ENCODE peak calls at places on chromosomes 3 and 15, in four cellular contexts. Z is H1, P is neuronal stem cell, D is IMR-90. N is an unnamed sample.

GRCh38 chr3:195041871-195042740 is 228.9 kb downstream of the XXYLT1 start:
- DNase-seq in Z (peak; percentile 49), P (no peak), D (no peak), N (no peak)

GRCh38 chr15:52068004-52068403 is 44.6 kb downstream of the BCL2L10 start:
- DNase-seq in Z (no peak), P (no peak), D (peak; percentile 52), N (peak; percentile 34)

GRCh38 chr15:57595011-57595866 is 3.5 kb downstream of the MYZAP start:
- DNase-seq in Z (no peak), P (no peak), D (no peak), N (no peak)

GRCh38 chr3:64291345-64291744 is 66.1 kb upstream of the PRICKLE2 start:
- DNase-seq in Z (no peak), P (no peak), D (peak; percentile 93), N (peak; percentile 92)

GRCh38 chr3:143209715-143210059 is 90.1 kb downstream of the CHST2 start:
- DNase-seq in Z (no peak), P (no peak), D (no peak), N (no peak)

GRCh38 chr3:33900809-33901505 is 102.5 kb downstream of the PDCD6IP start:
- DNase-seq in Z (no peak), P (no peak), D (no peak), N (peak; percentile 74)

GRCh38 chr3:30625541-30626438 is 19.4 kb downstream of the TGFBR2 start:
- DNase-seq in Z (no peak), P (no peak), D (peak; percentile 88), N (peak; percentile 83)

GRCh38 chr15:69657626-69658025 is 205.0 kb downstream of the RPLP1 start:
- DNase-seq in Z (peak; percentile 8), P (no peak), D (no peak), N (no peak)

GRCh38 chr3:171420667-171421066 is 39.5 kb downstream of the TNIK start:
- DNase-seq in Z (no peak), P (no peak), D (peak; percentile 26), N (peak; percentile 31)

GRCh38 chr15:31353931-31354330 is 27.3 kb downstream of the KLF13 start:
- DNase-seq in Z (no peak), P (no peak), D (no peak), N (peak; percentile 27)

GRCh38 chr15:89451846-89452245 is 44.5 kb downstream of the RHCG start:
- DNase-seq in Z (no peak), P (no peak), D (no peak), N (no peak)

DNA sequence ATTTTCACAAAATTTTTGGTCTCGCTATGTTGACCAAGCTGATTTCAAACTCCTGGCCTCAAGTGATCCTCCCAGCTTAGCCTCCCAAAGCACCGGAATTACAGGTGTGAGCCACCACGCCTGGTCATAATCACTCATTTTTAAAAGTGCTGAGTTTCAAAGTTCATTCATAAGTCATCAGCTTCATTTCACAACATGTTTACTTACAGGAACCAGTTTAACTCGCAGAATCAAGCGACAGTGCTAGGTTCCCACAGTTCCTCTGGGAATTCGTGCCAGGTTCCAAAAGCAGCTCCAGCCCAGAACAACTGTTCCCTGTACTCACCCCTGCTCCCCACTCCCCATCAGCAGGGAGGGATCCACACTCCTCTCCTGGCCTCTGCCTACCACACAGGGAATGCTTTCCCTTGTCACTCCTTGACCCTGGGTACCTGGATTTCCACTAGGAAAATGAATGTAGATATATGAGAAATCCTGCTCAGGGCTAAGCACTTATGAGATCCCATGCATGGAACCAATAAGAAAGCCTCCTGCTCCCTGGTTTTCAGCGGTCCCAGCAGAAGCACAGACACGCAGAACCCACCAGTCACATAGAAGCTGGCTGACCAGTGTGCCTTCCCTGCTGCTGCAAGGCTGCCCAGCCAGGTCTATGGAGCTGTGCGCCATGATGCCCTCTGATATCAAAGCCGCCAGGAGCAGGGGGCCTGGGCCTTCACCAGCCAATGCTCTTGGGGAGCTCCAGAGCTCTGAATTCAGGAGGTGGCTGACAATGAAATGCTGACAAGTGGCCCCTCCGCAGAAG is 72.3 kb downstream of the ITGB5 start:
- DNase-seq in Z (no peak), P (no peak), D (peak; percentile 22), N (no peak)
- H3K4me1 ChIP-seq in Z (no peaks in the 10 kb centered on the region), P (peaks cover 7% of the 10 kb centered on the region), D (peaks cover 30% of the 10 kb centered on the region), N (peaks cover 17% of the 10 kb centered on the region)

GRCh38 chr3:155790272-155790918 is 15.7 kb downstream of the C3orf33 start:
- DNase-seq in Z (no peak), P (no peak), D (no peak), N (no peak)
- H3K14ac ChIP-seq in Z (no peak overlapping the region), P (no peak overlapping the region), D (no peak overlapping the region), N (no peak overlapping the region)

GRCh38 chr15:75656813-75657212 is 9.1 kb downstream of the SNX33 start:
- DNase-seq in Z (no peak), P (no peak), D (no peak), N (no peak)

GRCh38 chr15:75661779-75662140 is 14.0 kb downstream of the SNX33 start:
- DNase-seq in Z (no peak), P (no peak), D (no peak), N (no peak)

GRCh38 chr15:75661041-75661778 is 13.5 kb downstream of the SNX33 start:
- DNase-seq in Z (peak; percentile 64), P (no peak), D (peak; percentile 91), N (peak; percentile 96)

GRCh38 chr15:75659928-75660645 is 12.4 kb downstream of the SNX33 start:
- DNase-seq in Z (no peak), P (no peak), D (no peak), N (no peak)

DNA sequence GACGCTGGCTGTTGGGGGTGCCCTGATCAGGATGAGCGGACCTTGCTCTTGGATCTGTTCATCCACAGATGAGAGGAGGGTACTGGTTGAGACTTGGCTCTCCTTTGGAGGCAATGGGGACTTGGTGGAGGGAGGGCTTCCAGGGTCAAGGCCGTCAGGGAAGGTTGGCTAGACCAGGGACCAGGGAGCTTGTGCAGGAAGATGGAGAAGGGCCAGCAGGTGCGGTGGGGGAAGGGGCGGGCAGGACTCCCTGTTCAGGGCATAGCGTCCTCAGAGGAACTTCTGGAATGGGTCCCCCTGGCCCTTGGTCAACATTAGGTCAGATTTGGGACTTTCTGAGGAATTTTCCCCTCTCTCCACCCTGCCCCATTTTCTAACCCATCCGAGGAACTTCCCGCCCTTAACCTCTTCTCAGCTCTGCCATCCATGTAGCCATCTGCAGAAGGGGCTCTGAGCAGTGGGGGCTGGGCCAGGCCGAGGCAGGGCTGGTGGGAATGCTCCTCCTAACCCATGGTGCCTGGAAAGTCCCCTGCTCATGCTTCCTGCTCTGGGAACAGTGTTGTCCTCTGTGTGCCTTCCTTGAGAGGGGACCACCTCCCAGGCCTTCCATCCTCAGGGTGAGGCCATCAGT is 11.5 kb downstream of the SNX33 start:
- DNase-seq in Z (no peak), P (no peak), D (no peak), N (no peak)
- H3K4me1 ChIP-seq in Z (peaks cover 3% of the 10 kb centered on the region), P (no peaks in the 10 kb centered on the region), D (peaks cover 24% of the 10 kb centered on the region), N (peaks cover 40% of the 10 kb centered on the region)

DNA sequence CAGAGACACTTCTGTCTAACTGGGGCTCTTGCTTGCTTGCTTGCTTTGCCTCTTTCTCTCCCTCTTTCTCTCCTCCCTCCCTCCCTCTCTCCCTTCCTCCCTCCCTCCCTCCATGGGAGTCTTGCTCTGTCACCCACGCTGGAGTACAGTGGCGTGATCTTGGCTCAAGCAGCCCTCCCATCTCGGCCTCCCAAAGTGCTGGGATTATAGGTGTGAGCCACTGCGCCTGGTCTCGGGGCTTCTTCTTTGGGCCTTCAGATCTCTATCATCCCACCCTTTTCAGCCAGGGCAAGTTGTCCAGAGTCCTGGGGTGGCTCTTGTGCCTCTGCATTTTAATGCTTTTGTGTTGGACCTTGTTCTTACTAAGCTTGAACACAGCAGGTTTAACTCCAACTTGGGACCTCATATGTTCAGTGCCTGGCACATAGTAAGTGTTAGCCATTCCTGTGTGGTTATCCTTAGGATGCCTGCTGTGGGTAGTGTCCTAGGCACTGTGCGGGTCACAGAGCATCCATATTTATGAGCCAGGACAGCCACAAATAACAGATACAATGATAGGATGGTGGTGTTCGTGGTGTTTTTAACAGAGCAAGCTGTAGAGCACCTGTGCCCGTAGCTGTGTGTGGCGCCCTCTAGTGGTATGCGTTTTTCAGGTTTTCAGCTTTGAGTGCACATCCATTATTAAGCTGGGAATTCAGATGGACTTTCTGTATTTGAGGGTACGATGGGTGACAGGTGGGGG is 75.1 kb downstream of the CCK start:
- DNase-seq in Z (peak; percentile 89), P (peak; percentile 72), D (peak; percentile 52), N (peak; percentile 63)
- H3K14ac ChIP-seq in Z (no peak overlapping the region), P (no peak overlapping the region), D (no peak overlapping the region), N (no peak overlapping the region)

GRCh38 chr15:85008474-85009260 is 27.0 kb downstream of the PDE8A start:
- DNase-seq in Z (no peak), P (no peak), D (no peak), N (no peak)

GRCh38 chr15:85009435-85009834 is 27.8 kb downstream of the PDE8A start:
- DNase-seq in Z (no peak), P (no peak), D (no peak), N (peak; percentile 40)

GRCh38 chr15:85006201-85006600 is 24.5 kb downstream of the PDE8A start:
- DNase-seq in Z (no peak), P (no peak), D (no peak), N (no peak)

GRCh38 chr15:85006655-85007054 is 25.0 kb downstream of the PDE8A start:
- DNase-seq in Z (no peak), P (no peak), D (no peak), N (no peak)

GRCh38 chr15:85007741-85008140 is 26.1 kb downstream of the PDE8A start:
- DNase-seq in Z (no peak), P (no peak), D (no peak), N (no peak)
- H3K4me1 ChIP-seq in Z (no peaks in the 10 kb centered on the region), P (peaks cover 6% of the 10 kb centered on the region), D (peaks cover 21% of the 10 kb centered on the region), N (peaks cover 4% of the 10 kb centered on the region)

GRCh38 chr3:134084230-134084950 is 54.7 kb upstream of the SLCO2A1 start:
- DNase-seq in Z (peak; percentile 10), P (no peak), D (no peak), N (no peak)

GRCh38 chr3:134083626-134084229 is 54.0 kb upstream of the SLCO2A1 start:
- DNase-seq in Z (peak; percentile 20), P (no peak), D (no peak), N (no peak)

GRCh38 chr3:134087046-134087974 is 57.6 kb upstream of the SLCO2A1 start:
- DNase-seq in Z (no peak), P (no peak), D (peak; percentile 55), N (no peak)

GRCh38 chr3:134086616-134087015 is 56.9 kb upstream of the SLCO2A1 start:
- DNase-seq in Z (peak; percentile 16), P (no peak), D (no peak), N (no peak)

GRCh38 chr3:134085034-134085775 is 55.5 kb upstream of the SLCO2A1 start:
- DNase-seq in Z (peak; percentile 31), P (no peak), D (peak; percentile 43), N (no peak)
- H3K14ac ChIP-seq in Z (no peak overlapping the region), P (no peak overlapping the region), D (no peak overlapping the region), N (peak overlapping the region; percentile 35)

DNA sequence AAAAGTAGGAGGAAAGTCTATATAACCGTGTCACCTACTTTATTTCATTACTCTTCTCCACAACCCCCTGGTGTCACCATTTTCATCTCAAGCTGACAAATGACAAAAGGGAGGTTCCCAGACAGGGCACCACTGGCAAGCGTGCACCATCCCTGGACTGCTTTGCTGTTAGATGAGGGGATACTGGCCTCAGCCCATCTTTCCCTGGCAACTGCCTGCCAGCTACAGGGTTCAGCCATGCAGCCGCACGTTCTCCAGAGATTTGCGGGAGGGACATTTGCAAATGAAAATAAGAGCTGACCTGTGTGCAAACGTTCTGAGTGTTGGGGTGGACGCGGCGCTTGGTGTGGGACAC is 660 bp downstream of the UROC1 start:
- DNase-seq in Z (no peak), P (no peak), D (no peak), N (no peak)
- H3K4me1 ChIP-seq in Z (no peaks in the 10 kb centered on the region), P (peaks cover 4% of the 10 kb centered on the region), D (no peaks in the 10 kb centered on the region), N (peaks cover 2% of the 10 kb centered on the region)

GRCh38 chr3:123624302-123624701 is 39.4 kb upstream of the HACD2 start:
- DNase-seq in Z (no peak), P (no peak), D (no peak), N (no peak)
- H3K14ac ChIP-seq in Z (no peak overlapping the region), P (no peak overlapping the region), D (no peak overlapping the region), N (no peak overlapping the region)